ENCODE peak calls at places on chromosomes 7 and 10, in ten cellular contexts. One of them, this sample, is unnamed.

GRCh38 chr10:25753776-25754175 is 180.3 kb upstream of the MYO3A start:
- DNase-seq in prostate gland: no peak
- DNase-seq in A549: peak
- DNase-seq in astrocyte of the spinal cord: peak
- DNase-seq in cardiac fibroblast: peak
- DNase-seq in neural crest cell: no peak
- DNase-seq in tibial nerve: no peak
- DNase-seq in progenitor cell of endocrine pancreas: no peak
- DNase-seq in uterus: no peak
- DNase-seq in GM12865: no peak
- DNase-seq in this sample: peak

GRCh38 chr7:47591655-47592572 is 10.0 kb upstream of the TNS3 start:
- DNase-seq in neural crest cell: no peak
- DNase-seq in A549: peak
- DNase-seq in prostate gland: no peak
- DNase-seq in cardiac fibroblast: peak
- DNase-seq in astrocyte of the spinal cord: no peak
- DNase-seq in tibial nerve: no peak
- DNase-seq in progenitor cell of endocrine pancreas: no peak
- DNase-seq in uterus: no peak
- DNase-seq in GM12865: no peak
- DNase-seq in this sample: peak

GRCh38 chr7:27774717-27775328 is 34.9 kb downstream of the TAX1BP1 start:
- DNase-seq in prostate gland: no peak
- DNase-seq in A549: peak
- DNase-seq in uterus: no peak
- DNase-seq in astrocyte of the spinal cord: peak
- DNase-seq in progenitor cell of endocrine pancreas: no peak
- DNase-seq in neural crest cell: no peak
- DNase-seq in tibial nerve: no peak
- DNase-seq in GM12865: no peak
- DNase-seq in cardiac fibroblast: peak
- DNase-seq in this sample: peak

GRCh38 chr7:50342616-50343114 is 38.1 kb downstream of the IKZF1 start:
- DNase-seq in progenitor cell of endocrine pancreas: no peak
- DNase-seq in neural crest cell: no peak
- DNase-seq in GM12865: no peak
- DNase-seq in cardiac fibroblast: no peak
- DNase-seq in prostate gland: no peak
- DNase-seq in A549: no peak
- DNase-seq in tibial nerve: no peak
- DNase-seq in astrocyte of the spinal cord: peak
- DNase-seq in uterus: no peak
- DNase-seq in this sample: no peak

GRCh38 chr10:61319550-61320256 is 133.5 kb downstream of the TMEM26 start:
- DNase-seq in neural crest cell: no peak
- DNase-seq in astrocyte of the spinal cord: no peak
- DNase-seq in uterus: no peak
- DNase-seq in A549: no peak
- DNase-seq in progenitor cell of endocrine pancreas: no peak
- DNase-seq in cardiac fibroblast: no peak
- DNase-seq in GM12865: no peak
- DNase-seq in tibial nerve: no peak
- DNase-seq in prostate gland: no peak
- DNase-seq in this sample: peak

GRCh38 chr10:86671985-86672710 is 3.8 kb downstream of the LDB3 start:
- DNase-seq in prostate gland: no peak
- DNase-seq in tibial nerve: no peak
- DNase-seq in cardiac fibroblast: peak
- DNase-seq in A549: no peak
- DNase-seq in neural crest cell: no peak
- DNase-seq in astrocyte of the spinal cord: no peak
- DNase-seq in uterus: peak
- DNase-seq in GM12865: no peak
- DNase-seq in progenitor cell of endocrine pancreas: no peak
- DNase-seq in this sample: peak

GRCh38 chr10:88932539-88933256 is 19.9 kb downstream of the ACTA2 start:
- DNase-seq in tibial nerve: no peak
- DNase-seq in astrocyte of the spinal cord: peak
- DNase-seq in GM12865: peak
- DNase-seq in A549: peak
- DNase-seq in neural crest cell: peak
- DNase-seq in progenitor cell of endocrine pancreas: no peak
- DNase-seq in prostate gland: peak
- DNase-seq in cardiac fibroblast: peak
- DNase-seq in uterus: peak
- DNase-seq in this sample: peak

GRCh38 chr7:131560061-131560460 is 3.6 kb upstream of the PODXL start:
- DNase-seq in cardiac fibroblast: no peak
- DNase-seq in prostate gland: no peak
- DNase-seq in A549: no peak
- DNase-seq in tibial nerve: no peak
- DNase-seq in GM12865: no peak
- DNase-seq in neural crest cell: no peak
- DNase-seq in progenitor cell of endocrine pancreas: no peak
- DNase-seq in astrocyte of the spinal cord: no peak
- DNase-seq in uterus: no peak
- DNase-seq in this sample: no peak

GRCh38 chr10:15898046-15898445 is 37.7 kb upstream of the MINDY3 start:
- DNase-seq in cardiac fibroblast: peak
- DNase-seq in GM12865: peak
- DNase-seq in A549: peak
- DNase-seq in progenitor cell of endocrine pancreas: no peak
- DNase-seq in prostate gland: no peak
- DNase-seq in uterus: no peak
- DNase-seq in astrocyte of the spinal cord: peak
- DNase-seq in tibial nerve: no peak
- DNase-seq in neural crest cell: no peak
- DNase-seq in this sample: peak
- TF ChIP-seq CTCF in cardiac fibroblast: peak
- TF ChIP-seq CTCF in GM12865: peak
- TF ChIP-seq CTCF in A549: no peak
- TF ChIP-seq CTCF in progenitor cell of endocrine pancreas: peak
- TF ChIP-seq CTCF in prostate gland: no peak
- TF ChIP-seq CTCF in uterus: no peak
- TF ChIP-seq CTCF in astrocyte of the spinal cord: peak
- TF ChIP-seq CTCF in tibial nerve: no peak
- TF ChIP-seq CTCF in neural crest cell: peak
- TF ChIP-seq CTCF in this sample: peak

GRCh38 chr7:117675519-117676137 is 195.8 kb downstream of the CFTR start:
- DNase-seq in GM12865: no peak
- DNase-seq in astrocyte of the spinal cord: no peak
- DNase-seq in neural crest cell: no peak
- DNase-seq in A549: peak
- DNase-seq in uterus: no peak
- DNase-seq in tibial nerve: no peak
- DNase-seq in prostate gland: no peak
- DNase-seq in cardiac fibroblast: no peak
- DNase-seq in progenitor cell of endocrine pancreas: no peak
- DNase-seq in this sample: no peak

GRCh38 chr7:117674617-117675016 is 194.8 kb downstream of the CFTR start:
- DNase-seq in cardiac fibroblast: no peak
- DNase-seq in astrocyte of the spinal cord: no peak
- DNase-seq in prostate gland: no peak
- DNase-seq in progenitor cell of endocrine pancreas: no peak
- DNase-seq in GM12865: no peak
- DNase-seq in neural crest cell: no peak
- DNase-seq in A549: no peak
- DNase-seq in uterus: no peak
- DNase-seq in tibial nerve: no peak
- DNase-seq in this sample: no peak

GRCh38 chr7:117672433-117672832 is 192.6 kb downstream of the CFTR start:
- DNase-seq in cardiac fibroblast: no peak
- DNase-seq in tibial nerve: no peak
- DNase-seq in prostate gland: peak
- DNase-seq in uterus: no peak
- DNase-seq in astrocyte of the spinal cord: no peak
- DNase-seq in GM12865: no peak
- DNase-seq in progenitor cell of endocrine pancreas: no peak
- DNase-seq in A549: no peak
- DNase-seq in neural crest cell: no peak
- DNase-seq in this sample: no peak

GRCh38 chr7:117673367-117673766 is 193.5 kb downstream of the CFTR start:
- DNase-seq in tibial nerve: no peak
- DNase-seq in prostate gland: peak
- DNase-seq in GM12865: no peak
- DNase-seq in A549: no peak
- DNase-seq in neural crest cell: peak
- DNase-seq in progenitor cell of endocrine pancreas: peak
- DNase-seq in astrocyte of the spinal cord: no peak
- DNase-seq in cardiac fibroblast: peak
- DNase-seq in uterus: no peak
- DNase-seq in this sample: no peak

DNA sequence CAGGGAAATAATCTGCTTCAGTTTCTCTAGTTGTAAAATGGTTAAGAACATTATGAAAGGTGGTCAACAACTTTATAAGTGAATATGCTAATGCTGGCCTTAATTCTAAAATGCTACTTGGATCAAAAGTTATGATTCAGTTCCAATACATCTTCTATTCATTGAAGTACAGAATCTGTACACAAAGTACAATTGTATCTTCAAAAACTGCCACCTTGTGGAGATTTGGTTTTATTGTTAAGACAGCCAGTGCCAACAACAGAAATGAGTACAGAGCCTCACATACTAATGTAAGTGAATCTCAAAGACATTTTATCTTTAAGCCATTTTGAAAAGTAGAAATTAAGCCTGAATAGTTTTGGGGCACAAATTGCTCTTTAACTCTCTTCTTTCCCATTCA is 194.0 kb downstream of the CFTR start:
- DNase-seq in neural crest cell: no peak
- DNase-seq in A549: peak
- DNase-seq in prostate gland: peak
- DNase-seq in uterus: no peak
- DNase-seq in GM12865: peak
- DNase-seq in tibial nerve: no peak
- DNase-seq in astrocyte of the spinal cord: peak
- DNase-seq in cardiac fibroblast: peak
- DNase-seq in progenitor cell of endocrine pancreas: no peak
- DNase-seq in this sample: peak
- TF ChIP-seq CTCF in neural crest cell: peak
- TF ChIP-seq CTCF in A549: peak
- TF ChIP-seq CTCF in prostate gland: no peak
- TF ChIP-seq CTCF in uterus: no peak
- TF ChIP-seq CTCF in GM12865: peak
- TF ChIP-seq CTCF in tibial nerve: no peak
- TF ChIP-seq CTCF in astrocyte of the spinal cord: peak
- TF ChIP-seq CTCF in cardiac fibroblast: peak
- TF ChIP-seq CTCF in progenitor cell of endocrine pancreas: peak
- TF ChIP-seq CTCF in this sample: peak

GRCh38 chr10:76302936-76303656 is 871.7 kb downstream of the LRMDA start:
- DNase-seq in progenitor cell of endocrine pancreas: no peak
- DNase-seq in GM12865: no peak
- DNase-seq in neural crest cell: no peak
- DNase-seq in uterus: peak
- DNase-seq in tibial nerve: no peak
- DNase-seq in cardiac fibroblast: peak
- DNase-seq in A549: no peak
- DNase-seq in prostate gland: peak
- DNase-seq in astrocyte of the spinal cord: peak
- DNase-seq in this sample: peak

GRCh38 chr10:76302491-76302890 is 871.1 kb downstream of the LRMDA start:
- DNase-seq in neural crest cell: no peak
- DNase-seq in cardiac fibroblast: peak
- DNase-seq in GM12865: no peak
- DNase-seq in A549: no peak
- DNase-seq in uterus: no peak
- DNase-seq in tibial nerve: no peak
- DNase-seq in astrocyte of the spinal cord: peak
- DNase-seq in progenitor cell of endocrine pancreas: no peak
- DNase-seq in prostate gland: no peak
- DNase-seq in this sample: peak

GRCh38 chr10:76303682-76304316 is 872.4 kb downstream of the LRMDA start:
- DNase-seq in cardiac fibroblast: peak
- DNase-seq in prostate gland: peak
- DNase-seq in tibial nerve: peak
- DNase-seq in uterus: peak
- DNase-seq in GM12865: peak
- DNase-seq in A549: peak
- DNase-seq in neural crest cell: peak
- DNase-seq in progenitor cell of endocrine pancreas: peak
- DNase-seq in astrocyte of the spinal cord: peak
- DNase-seq in this sample: peak

GRCh38 chr10:76299501-76299900 is 868.1 kb downstream of the LRMDA start:
- DNase-seq in GM12865: no peak
- DNase-seq in prostate gland: no peak
- DNase-seq in tibial nerve: no peak
- DNase-seq in astrocyte of the spinal cord: no peak
- DNase-seq in cardiac fibroblast: no peak
- DNase-seq in neural crest cell: no peak
- DNase-seq in uterus: no peak
- DNase-seq in progenitor cell of endocrine pancreas: no peak
- DNase-seq in A549: no peak
- DNase-seq in this sample: no peak

GRCh38 chr10:76301950-76302349 is 870.5 kb downstream of the LRMDA start:
- DNase-seq in progenitor cell of endocrine pancreas: no peak
- DNase-seq in tibial nerve: no peak
- DNase-seq in A549: no peak
- DNase-seq in astrocyte of the spinal cord: peak
- DNase-seq in prostate gland: no peak
- DNase-seq in cardiac fibroblast: no peak
- DNase-seq in uterus: no peak
- DNase-seq in neural crest cell: no peak
- DNase-seq in GM12865: no peak
- DNase-seq in this sample: no peak
- TF ChIP-seq CTCF in progenitor cell of endocrine pancreas: peak
- TF ChIP-seq CTCF in tibial nerve: no peak
- TF ChIP-seq CTCF in A549: no peak
- TF ChIP-seq CTCF in astrocyte of the spinal cord: peak
- TF ChIP-seq CTCF in prostate gland: no peak
- TF ChIP-seq CTCF in cardiac fibroblast: peak
- TF ChIP-seq CTCF in uterus: no peak
- TF ChIP-seq CTCF in neural crest cell: peak
- TF ChIP-seq CTCF in GM12865: no peak
- TF ChIP-seq CTCF in this sample: no peak

GRCh38 chr7:111855161-111855841 is 293.0 kb upstream of the IMMP2L start:
- DNase-seq in neural crest cell: peak
- DNase-seq in progenitor cell of endocrine pancreas: no peak
- DNase-seq in astrocyte of the spinal cord: peak
- DNase-seq in A549: peak
- DNase-seq in GM12865: peak
- DNase-seq in cardiac fibroblast: peak
- DNase-seq in prostate gland: peak
- DNase-seq in uterus: peak
- DNase-seq in tibial nerve: no peak
- DNase-seq in this sample: peak

GRCh38 chr7:111855842-111856227 is 293.5 kb upstream of the IMMP2L start:
- DNase-seq in tibial nerve: no peak
- DNase-seq in A549: peak
- DNase-seq in progenitor cell of endocrine pancreas: no peak
- DNase-seq in GM12865: no peak
- DNase-seq in prostate gland: peak
- DNase-seq in astrocyte of the spinal cord: peak
- DNase-seq in neural crest cell: no peak
- DNase-seq in uterus: no peak
- DNase-seq in cardiac fibroblast: peak
- DNase-seq in this sample: peak

GRCh38 chr7:111852081-111852480 is 289.8 kb upstream of the IMMP2L start:
- DNase-seq in progenitor cell of endocrine pancreas: no peak
- DNase-seq in prostate gland: no peak
- DNase-seq in tibial nerve: no peak
- DNase-seq in cardiac fibroblast: no peak
- DNase-seq in uterus: no peak
- DNase-seq in neural crest cell: no peak
- DNase-seq in A549: no peak
- DNase-seq in GM12865: no peak
- DNase-seq in astrocyte of the spinal cord: no peak
- DNase-seq in this sample: no peak

GRCh38 chr7:111858331-111858730 is 296.0 kb upstream of the IMMP2L start:
- DNase-seq in tibial nerve: no peak
- DNase-seq in uterus: no peak
- DNase-seq in astrocyte of the spinal cord: no peak
- DNase-seq in progenitor cell of endocrine pancreas: no peak
- DNase-seq in cardiac fibroblast: no peak
- DNase-seq in prostate gland: no peak
- DNase-seq in neural crest cell: no peak
- DNase-seq in A549: no peak
- DNase-seq in GM12865: no peak
- DNase-seq in this sample: no peak

DNA sequence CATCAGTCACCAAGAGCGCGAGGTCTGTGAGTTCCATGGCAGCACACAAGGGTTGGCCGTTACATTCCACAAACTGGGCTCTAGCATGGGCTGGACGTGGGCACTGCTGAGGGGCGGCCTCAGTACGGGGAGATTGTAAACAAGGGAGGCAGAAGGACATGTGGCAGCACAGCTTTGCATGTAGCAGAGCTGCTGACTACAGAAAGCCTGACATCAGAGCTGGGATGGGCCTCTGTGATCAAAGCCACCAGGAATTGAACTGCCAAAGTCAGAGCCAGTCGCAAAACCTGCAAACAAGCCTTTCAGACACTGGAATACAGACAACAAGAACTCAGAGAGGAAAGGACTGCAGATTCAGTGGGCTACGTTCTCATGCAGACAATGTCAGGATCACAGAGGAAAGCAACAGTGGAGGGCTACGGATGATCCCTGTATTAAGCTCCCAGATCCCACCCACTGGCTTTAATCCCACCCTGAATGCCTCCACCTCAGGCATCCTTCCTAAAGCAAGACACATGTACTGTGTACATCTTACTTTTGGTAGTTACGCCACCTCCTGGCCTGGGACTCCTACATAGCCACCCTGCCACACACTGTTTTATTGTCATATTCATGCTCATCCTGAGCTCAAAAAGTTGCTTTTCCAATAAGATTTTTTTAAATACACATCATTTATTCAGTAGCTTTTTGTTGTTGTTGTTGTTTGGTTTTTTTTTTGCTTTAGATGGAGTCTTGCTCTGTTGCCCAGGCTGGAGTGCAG is 291.1 kb upstream of the IMMP2L start:
- DNase-seq in GM12865: peak
- DNase-seq in A549: no peak
- DNase-seq in cardiac fibroblast: peak
- DNase-seq in astrocyte of the spinal cord: no peak
- DNase-seq in tibial nerve: no peak
- DNase-seq in progenitor cell of endocrine pancreas: no peak
- DNase-seq in neural crest cell: no peak
- DNase-seq in prostate gland: no peak
- DNase-seq in uterus: no peak
- DNase-seq in this sample: no peak
- TF ChIP-seq CTCF in GM12865: peak
- TF ChIP-seq CTCF in A549: no peak
- TF ChIP-seq CTCF in cardiac fibroblast: peak
- TF ChIP-seq CTCF in astrocyte of the spinal cord: peak
- TF ChIP-seq CTCF in tibial nerve: no peak
- TF ChIP-seq CTCF in progenitor cell of endocrine pancreas: peak
- TF ChIP-seq CTCF in neural crest cell: no peak
- TF ChIP-seq CTCF in prostate gland: no peak
- TF ChIP-seq CTCF in uterus: no peak
- TF ChIP-seq CTCF in this sample: peak

This sample was measured in fibroblast of villous mesenchyme.